ENCODE peak calls at places on chromosomes 12 and 14, in five cellular contexts. D is heart right ventricle, X is transverse colon, P is thoracic aorta, U is ovary. O is an unnamed sample. For H3K4me1, the result is how much of the 10 kb centered on the place peaks cover.

GRCh38 chr14:91330846-91331245 is 86.3 kb upstream of the GPR68 start:
- DNase-seq in X (no peak), D (no peak), U (no peak), P (no peak), O (no peak)

GRCh38 chr12:110314308-110314707 is 33.3 kb downstream of the ATP2A2 start:
- DNase-seq in P (no peak), U (no peak), D (no peak), X (no peak), O (no peak)

GRCh38 chr12:55908726-55909512 is 18.8 kb downstream of the PYM1 start:
- DNase-seq in P (no peak), X (no peak), U (peak), D (no peak), O (no peak)

GRCh38 chr12:116257213-116257612 is 20.3 kb downstream of the MED13L start:
- DNase-seq in P (no peak), D (no peak), U (no peak), X (no peak), O (no peak)

GRCh38 chr12:13630354-13630753 is 351.0 kb downstream of the GRIN2B start:
- DNase-seq in P (no peak), X (no peak), D (no peak), U (no peak), O (no peak)

GRCh38 chr12:99039367-99040120 is 394.5 kb downstream of the APAF1 start:
- DNase-seq in P (no peak), D (no peak), U (no peak), X (no peak), O (no peak)

GRCh38 chr12:78096909-78097597 is 266.4 kb downstream of the NAV3 start:
- DNase-seq in D (no peak), P (no peak), X (no peak), U (no peak), O (no peak)

GRCh38 chr12:104177663-104178501 is 37.7 kb upstream of the TXNRD1 start:
- DNase-seq in X (peak), U (peak), D (peak), P (peak), O (peak)

GRCh38 chr12:42915426-42915825 is 325.9 kb upstream of the PRICKLE1 start:
- DNase-seq in P (no peak), X (no peak), U (no peak), D (no peak), O (no peak)

GRCh38 chr14:88518592-88519512 is 36.0 kb downstream of the PTPN21 start:
- DNase-seq in P (no peak), U (no peak), D (no peak), X (no peak), O (no peak)

GRCh38 chr14:75884198-75884611 is 97.6 kb downstream of the TGFB3 start:
- DNase-seq in X (no peak), P (no peak), U (no peak), D (no peak), O (no peak)

GRCh38 chr14:51070732-51071131 is 24.2 kb downstream of the TRIM9 start:
- DNase-seq in P (no peak), D (no peak), X (no peak), U (no peak), O (no peak)

GRCh38 chr14:29016050-29016900 is 249.7 kb downstream of the FOXG1 start:
- DNase-seq in U (peak), P (no peak), X (no peak), D (no peak), O (no peak)

GRCh38 chr12:111766608-111767361 is at the start of gene ALDH2:
- DNase-seq in P (no peak), U (peak), X (peak), D (peak), O (peak)

GRCh38 chr12:34348836-34349672 is 326.8 kb downstream of the ALG10 start:
- DNase-seq in P (no peak), X (no peak), D (no peak), U (no peak), O (no peak)

GRCh38 chr12:118840399-118840798 is 140.9 kb upstream of the SRRM4 start:
- DNase-seq in U (no peak), P (no peak), D (no peak), X (no peak), O (no peak)

GRCh38 chr12:89350661-89351488 is 1.4 kb downstream of the DUSP6 start:
- DNase-seq in X (peak), U (no peak), P (no peak), D (peak), O (no peak)

GRCh38 chr14:93054876-93055275 is 60.8 kb downstream of the ITPK1 start:
- DNase-seq in U (no peak), X (no peak), D (no peak), P (no peak), O (no peak)
- H3K4me1 ChIP-seq in U (under half), X (half or more), D (under half), P (under half), O (under half)

GRCh38 chr12:80299219-80299618 is 144.8 kb upstream of the PTPRQ start:
- DNase-seq in U (no peak), X (no peak), P (no peak), D (no peak), O (no peak)

GRCh38 chr12:80299976-80300375 is 144.1 kb upstream of the PTPRQ start:
- DNase-seq in X (no peak), D (no peak), P (no peak), U (no peak), O (no peak)
- H3K4me3 ChIP-seq in X (no peak), D (no peak), P (no peak), U (no peak), O (no peak)

GRCh38 chr12:6842075-6842474 is 1.4 kb downstream of the GNB3 start:
- DNase-seq in P (no peak), D (no peak), U (no peak), X (no peak), O (peak)
- H3K4me1 ChIP-seq in P (under half), D (under half), U (under half), X (under half), O (under half)

GRCh38 chr12:81143057-81143456 is 65.2 kb downstream of the ACSS3 start:
- DNase-seq in D (no peak), X (no peak), P (no peak), U (no peak), O (peak)

GRCh38 chr12:81146228-81147225 is 68.6 kb downstream of the ACSS3 start:
- DNase-seq in P (no peak), X (no peak), U (no peak), D (no peak), O (no peak)

GRCh38 chr12:81136519-81136918 is 58.6 kb downstream of the ACSS3 start:
- DNase-seq in U (no peak), X (no peak), P (no peak), D (no peak), O (no peak)

DNA sequence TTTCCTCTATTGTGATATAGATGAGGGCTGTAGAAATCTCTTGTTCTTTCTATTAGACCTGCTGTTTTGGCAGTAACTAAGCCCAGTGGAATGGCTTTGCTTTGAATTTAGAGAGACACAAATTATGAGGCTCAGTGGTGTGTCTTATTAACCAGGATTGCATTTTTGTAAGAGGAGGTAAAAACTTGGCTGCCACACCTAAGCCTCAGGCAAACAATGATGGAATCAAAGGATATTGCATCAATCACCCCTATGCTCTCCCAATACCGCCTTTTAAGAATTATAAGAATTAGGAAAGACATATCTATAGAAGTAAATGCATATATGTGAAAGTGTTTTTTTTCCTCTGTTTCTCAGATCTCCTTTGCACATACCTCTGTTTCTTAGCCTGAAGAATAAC is 63.3 kb downstream of the ACSS3 start:
- DNase-seq in U (no peak), P (no peak), X (no peak), D (no peak), O (no peak)
- H3K4me3 ChIP-seq in U (no peak), P (no peak), X (no peak), D (no peak), O (no peak)

O was measured in stomach.